ENCODE peak calls at places on chromosome 2, in seven cellular contexts. A is amniotic epithelial cell; O is fibroblast of the conjunctiva; S is pons; G is kidney tubule cell; J is NCI-H748 treated with DMSO at 0.1 percent for 48 hours; R is stimulated activated CD4-positive, alpha-beta T cell treated with anti-CD3 and anti-CD28 coated beads, Interleukin-15, amount 100 ng/mL, for 1 hour. N is an unnamed sample.
A peak's percentile ranks its signal among the peaks of the same experiment; 100 is the strongest.

GRCh38 chr2:200738590-200738989 is 73.1 kb upstream of the BZW1 start:
- DNase-seq in O (no peak), S (no peak), G (no peak), A (no peak), R (no peak), J (no peak), N (no peak)

GRCh38 chr2:219713110-219713509 is 85.7 kb downstream of the SLC4A3 start:
- DNase-seq in G (peak; percentile 10), R (no peak), S (no peak), J (no peak), A (peak; percentile 83), O (no peak), N (no peak)

GRCh38 chr2:151478011-151478410 is 68.3 kb downstream of the RIF1 start:
- DNase-seq in S (no peak), G (peak; percentile 47), R (no peak), A (peak; percentile 50), O (no peak), J (no peak), N (no peak)

GRCh38 chr2:96072746-96073145 is 38.0 kb upstream of the GPAT2 start:
- DNase-seq in A (no peak), J (no peak), R (no peak), G (no peak), O (no peak), S (no peak), N (no peak)

GRCh38 chr2:230205034-230205433 is 14.8 kb downstream of the SP110 start:
- DNase-seq in J (no peak), S (no peak), O (no peak), A (no peak), R (no peak), G (peak; percentile 44), N (no peak)

GRCh38 chr2:104312684-104313083 is 541.2 kb upstream of the POU3F3 start:
- DNase-seq in R (no peak), S (no peak), A (no peak), J (no peak), O (no peak), G (no peak), N (no peak)

GRCh38 chr2:42800981-42801380 is 8.6 kb upstream of the HAAO start:
- DNase-seq in A (no peak), G (no peak), S (no peak), O (no peak), J (no peak), R (no peak), N (no peak)

GRCh38 chr2:64952896-64953482 is 36.2 kb upstream of the SLC1A4 start:
- DNase-seq in R (no peak), A (peak; percentile 88), O (peak; percentile 58), S (no peak), G (peak; percentile 16), J (no peak), N (no peak)